ENCODE peak calls at places on chromosomes 6 and 20, in five cellular contexts. One of them, this sample, is unnamed.
A peak's percentile ranks its signal among the peaks of the same experiment; 100 is the strongest.

GRCh38 chr6:136324981-136325380 is 35.3 kb upstream of the BCLAF1 start:
- DNase-seq in BJ: no peak
- DNase-seq in GM13976: no peak
- DNase-seq in omental fat pad: no peak
- DNase-seq in mesothelial cell of epicardium: no peak
- DNase-seq in this sample: no peak

GRCh38 chr20:37941332-37941731 is 38.4 kb downstream of the VSTM2L start:
- DNase-seq in BJ: no peak
- DNase-seq in GM13976: peak; percentile 41
- DNase-seq in omental fat pad: peak; percentile 4
- DNase-seq in mesothelial cell of epicardium: no peak
- DNase-seq in this sample: no peak

GRCh38 chr6:40791004-40791403 is 203.8 kb upstream of the LRFN2 start:
- DNase-seq in BJ: no peak
- DNase-seq in GM13976: no peak
- DNase-seq in omental fat pad: no peak
- DNase-seq in mesothelial cell of epicardium: no peak
- DNase-seq in this sample: peak; percentile 18

GRCh38 chr6:128464790-128465189 is 55.6 kb downstream of the PTPRK start:
- DNase-seq in BJ: no peak
- DNase-seq in GM13976: no peak
- DNase-seq in omental fat pad: no peak
- DNase-seq in mesothelial cell of epicardium: no peak
- DNase-seq in this sample: no peak

GRCh38 chr20:63056236-63057132 is 49.7 kb upstream of the BHLHE23 start:
- DNase-seq in BJ: no peak
- DNase-seq in GM13976: peak; percentile 84
- DNase-seq in omental fat pad: no peak
- DNase-seq in mesothelial cell of epicardium: peak; percentile 13
- DNase-seq in this sample: peak; percentile 60

GRCh38 chr6:67277312-67277711 is 1357.8 kb upstream of the ADGRB3 start:
- DNase-seq in BJ: no peak
- DNase-seq in GM13976: no peak
- DNase-seq in omental fat pad: no peak
- DNase-seq in mesothelial cell of epicardium: no peak
- DNase-seq in this sample: no peak

GRCh38 chr6:157951828-157952227 is 29.8 kb upstream of the SYNJ2 start:
- DNase-seq in BJ: no peak
- DNase-seq in GM13976: no peak
- DNase-seq in omental fat pad: no peak
- DNase-seq in mesothelial cell of epicardium: no peak
- DNase-seq in this sample: no peak

GRCh38 chr6:5031150-5031549 is 27.3 kb upstream of the RPP40 start:
- DNase-seq in BJ: no peak
- DNase-seq in GM13976: no peak
- DNase-seq in omental fat pad: no peak
- DNase-seq in mesothelial cell of epicardium: no peak
- DNase-seq in this sample: no peak

GRCh38 chr6:13454286-13455221 is 32.8 kb downstream of the GFOD1 start:
- DNase-seq in BJ: no peak
- DNase-seq in GM13976: peak; percentile 41
- DNase-seq in omental fat pad: no peak
- DNase-seq in mesothelial cell of epicardium: no peak
- DNase-seq in this sample: peak; percentile 91

GRCh38 chr6:88877893-88878292 is 85.5 kb downstream of the RNGTT start:
- DNase-seq in BJ: no peak
- DNase-seq in GM13976: no peak
- DNase-seq in omental fat pad: no peak
- DNase-seq in mesothelial cell of epicardium: no peak
- DNase-seq in this sample: no peak

GRCh38 chr6:88880021-88880420 is 83.4 kb downstream of the RNGTT start:
- DNase-seq in BJ: no peak
- DNase-seq in GM13976: no peak
- DNase-seq in omental fat pad: no peak
- DNase-seq in mesothelial cell of epicardium: no peak
- DNase-seq in this sample: no peak

GRCh38 chr6:88881451-88881850 is 82.0 kb downstream of the RNGTT start:
- DNase-seq in BJ: no peak
- DNase-seq in GM13976: no peak
- DNase-seq in omental fat pad: no peak
- DNase-seq in mesothelial cell of epicardium: no peak
- DNase-seq in this sample: no peak

GRCh38 chr6:88884361-88884760 is 79.1 kb downstream of the RNGTT start:
- DNase-seq in BJ: no peak
- DNase-seq in GM13976: no peak
- DNase-seq in omental fat pad: no peak
- DNase-seq in mesothelial cell of epicardium: no peak
- DNase-seq in this sample: no peak

GRCh38 chr6:88882536-88882935 is 80.9 kb downstream of the RNGTT start:
- DNase-seq in BJ: no peak
- DNase-seq in GM13976: no peak
- DNase-seq in omental fat pad: no peak
- DNase-seq in mesothelial cell of epicardium: no peak
- DNase-seq in this sample: no peak
- TF ChIP-seq CTCF in BJ: no peak
- TF ChIP-seq CTCF in GM13976: no peak
- TF ChIP-seq CTCF in omental fat pad: no peak
- TF ChIP-seq CTCF in mesothelial cell of epicardium: no peak
- TF ChIP-seq CTCF in this sample: no peak

GRCh38 chr6:43248791-43249190 is 5.5 kb downstream of the TTBK1 start:
- DNase-seq in BJ: no peak
- DNase-seq in GM13976: no peak
- DNase-seq in omental fat pad: no peak
- DNase-seq in mesothelial cell of epicardium: no peak
- DNase-seq in this sample: no peak

GRCh38 chr6:43246301-43247114 is 3.2 kb downstream of the TTBK1 start:
- DNase-seq in BJ: no peak
- DNase-seq in GM13976: peak; percentile 73
- DNase-seq in omental fat pad: no peak
- DNase-seq in mesothelial cell of epicardium: no peak
- DNase-seq in this sample: no peak

GRCh38 chr6:43248107-43248506 is 4.8 kb downstream of the TTBK1 start:
- DNase-seq in BJ: no peak
- DNase-seq in GM13976: no peak
- DNase-seq in omental fat pad: no peak
- DNase-seq in mesothelial cell of epicardium: no peak
- DNase-seq in this sample: no peak

GRCh38 chr6:43243649-43244321 is 504 bp downstream of the TTBK1 start:
- DNase-seq in BJ: no peak
- DNase-seq in GM13976: no peak
- DNase-seq in omental fat pad: no peak
- DNase-seq in mesothelial cell of epicardium: no peak
- DNase-seq in this sample: no peak

DNA sequence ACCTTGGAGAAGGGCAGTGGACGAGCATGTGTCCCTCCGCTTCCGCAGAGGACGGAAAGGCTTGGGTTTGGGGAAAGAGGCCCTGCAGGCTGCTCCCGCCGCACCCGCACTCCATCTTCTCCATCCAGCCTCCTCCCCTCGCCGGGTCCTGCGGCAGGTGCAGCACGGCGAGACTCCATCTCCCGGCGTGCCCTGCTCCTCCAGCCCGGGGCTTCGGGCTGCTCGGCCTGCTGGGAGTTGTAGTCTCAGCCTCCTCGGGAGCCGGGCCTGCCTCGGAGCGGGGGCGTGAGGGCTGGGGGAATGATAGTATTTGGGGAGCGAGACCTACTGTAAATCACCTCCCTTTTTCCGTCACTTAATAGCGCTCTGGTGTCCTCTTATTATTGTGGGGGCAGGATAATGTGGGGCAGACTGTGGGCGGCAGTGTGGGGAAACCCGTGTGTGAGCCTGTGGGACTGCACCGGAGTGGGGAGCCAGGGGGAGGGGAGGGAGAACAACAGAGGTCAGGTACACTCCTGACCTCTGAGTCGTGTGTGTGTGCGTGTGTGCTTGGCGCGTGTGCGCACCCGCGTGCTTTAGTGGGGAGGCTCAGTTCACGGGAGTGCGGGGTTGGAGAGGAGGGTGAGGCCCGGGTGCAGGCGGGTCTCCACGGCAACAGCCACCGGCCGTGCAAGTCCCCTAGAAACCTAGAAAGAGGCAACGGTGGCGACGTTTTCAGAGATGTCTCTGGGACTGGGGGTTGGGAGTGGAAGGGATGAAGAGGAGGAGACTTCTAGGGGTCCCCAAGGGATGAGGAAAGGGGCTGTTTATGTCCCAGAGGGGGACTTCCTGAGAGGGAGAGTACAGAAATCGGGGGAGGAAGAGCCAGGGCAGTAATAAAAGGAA is 4.1 kb downstream of the TTBK1 start:
- DNase-seq in BJ: no peak
- DNase-seq in GM13976: peak; percentile 98
- DNase-seq in omental fat pad: no peak
- DNase-seq in mesothelial cell of epicardium: peak; percentile 54
- DNase-seq in this sample: peak; percentile 90
- TF ChIP-seq CTCF in BJ: no peak
- TF ChIP-seq CTCF in GM13976: no peak
- TF ChIP-seq CTCF in omental fat pad: no peak
- TF ChIP-seq CTCF in mesothelial cell of epicardium: no peak
- TF ChIP-seq CTCF in this sample: no peak

DNA sequence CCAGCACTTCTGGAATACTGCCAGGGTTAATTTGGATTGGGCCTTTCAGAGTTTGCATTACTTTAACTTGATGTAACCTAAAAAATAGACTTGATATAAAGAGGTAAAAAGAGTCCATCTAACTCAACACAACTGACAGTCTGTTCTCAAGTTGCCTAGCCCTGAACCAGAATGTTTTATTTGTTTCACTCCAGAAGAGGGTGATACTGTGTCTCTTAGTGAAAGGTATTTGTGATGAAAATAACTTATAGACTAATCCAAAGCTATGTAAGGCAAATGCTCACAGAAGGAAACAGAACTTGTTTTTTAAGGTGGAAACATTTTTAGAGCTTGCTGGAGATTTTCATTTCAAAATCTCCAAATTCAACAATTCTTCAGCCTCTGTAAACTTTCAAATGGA is 469.1 kb upstream of the RUNX2 start:
- DNase-seq in BJ: no peak
- DNase-seq in GM13976: no peak
- DNase-seq in omental fat pad: no peak
- DNase-seq in mesothelial cell of epicardium: no peak
- DNase-seq in this sample: no peak
- TF ChIP-seq CTCF in BJ: no peak
- TF ChIP-seq CTCF in GM13976: no peak
- TF ChIP-seq CTCF in omental fat pad: no peak
- TF ChIP-seq CTCF in mesothelial cell of epicardium: no peak
- TF ChIP-seq CTCF in this sample: no peak

GRCh38 chr6:167826230-167827061 is at the start of gene AFDN:
- DNase-seq in BJ: no peak
- DNase-seq in GM13976: peak; percentile 91
- DNase-seq in omental fat pad: peak; percentile 36
- DNase-seq in mesothelial cell of epicardium: peak; percentile 54
- DNase-seq in this sample: peak; percentile 61
- TF ChIP-seq CTCF in BJ: peak; percentile 49
- TF ChIP-seq CTCF in GM13976: peak; percentile 28
- TF ChIP-seq CTCF in omental fat pad: no peak
- TF ChIP-seq CTCF in mesothelial cell of epicardium: peak; percentile 35
- TF ChIP-seq CTCF in this sample: peak; percentile 39

GRCh38 chr6:107655245-107655644 is 165.3 kb downstream of the SOBP start:
- DNase-seq in BJ: no peak
- DNase-seq in GM13976: no peak
- DNase-seq in omental fat pad: no peak
- DNase-seq in mesothelial cell of epicardium: no peak
- DNase-seq in this sample: peak; percentile 19
- TF ChIP-seq CTCF in BJ: no peak
- TF ChIP-seq CTCF in GM13976: peak; percentile 35
- TF ChIP-seq CTCF in omental fat pad: no peak
- TF ChIP-seq CTCF in mesothelial cell of epicardium: no peak
- TF ChIP-seq CTCF in this sample: peak; percentile 35

DNA sequence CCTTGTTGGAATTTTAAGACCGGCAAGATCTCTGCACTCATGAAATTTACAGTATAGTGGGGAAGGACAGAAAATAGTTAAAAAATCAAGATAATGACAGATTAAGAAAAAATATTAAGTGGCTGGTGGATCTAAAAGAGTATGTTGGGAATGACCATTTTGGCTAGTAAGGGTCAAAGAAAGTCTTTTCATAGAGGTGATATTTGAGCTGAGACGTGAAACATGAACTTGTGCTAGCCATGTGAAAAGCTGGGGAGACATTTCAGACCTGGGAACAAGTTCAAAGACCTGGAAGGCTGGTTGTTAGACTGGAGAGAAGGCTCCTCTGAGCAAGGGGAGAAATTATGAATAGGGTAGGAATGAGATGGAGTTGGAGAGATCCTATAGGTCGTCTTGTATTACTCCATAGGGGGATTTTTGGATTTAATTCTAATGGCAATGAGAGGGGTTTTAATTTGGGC is 4.7 kb downstream of the BICRAL start:
- DNase-seq in BJ: no peak
- DNase-seq in GM13976: no peak
- DNase-seq in omental fat pad: no peak
- DNase-seq in mesothelial cell of epicardium: no peak
- DNase-seq in this sample: no peak
- TF ChIP-seq CTCF in BJ: no peak
- TF ChIP-seq CTCF in GM13976: no peak
- TF ChIP-seq CTCF in omental fat pad: no peak
- TF ChIP-seq CTCF in mesothelial cell of epicardium: no peak
- TF ChIP-seq CTCF in this sample: no peak

DNA sequence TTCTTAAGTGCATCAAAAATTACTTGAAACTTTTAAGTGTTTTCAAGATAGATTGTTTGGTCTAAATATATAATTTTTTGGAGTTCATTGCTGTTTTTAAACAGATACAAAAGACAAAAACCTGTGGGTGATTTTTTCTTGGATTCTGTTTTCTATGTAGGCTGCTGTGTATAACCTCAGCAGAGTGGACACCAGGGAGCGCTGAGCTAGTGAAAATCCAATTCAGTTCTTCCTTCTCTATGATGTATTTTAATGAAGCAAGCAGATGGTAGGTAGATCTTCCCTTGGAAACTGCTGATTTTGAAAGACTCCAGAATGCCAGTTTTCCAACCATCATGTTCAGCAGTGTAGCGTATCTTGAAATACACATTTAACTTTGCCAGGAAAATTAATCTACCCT is 177.9 kb downstream of the PHF3 start:
- DNase-seq in BJ: no peak
- DNase-seq in GM13976: no peak
- DNase-seq in omental fat pad: no peak
- DNase-seq in mesothelial cell of epicardium: no peak
- DNase-seq in this sample: no peak
- TF ChIP-seq CTCF in BJ: no peak
- TF ChIP-seq CTCF in GM13976: no peak
- TF ChIP-seq CTCF in omental fat pad: no peak
- TF ChIP-seq CTCF in mesothelial cell of epicardium: no peak
- TF ChIP-seq CTCF in this sample: no peak

This sample was measured in activated CD8-positive, alpha-beta T cell treated with anti-CD3 and anti-CD28 coated beads for 36 hours.